ENCODE peak calls at places on chromosomes 7 and 10, in eight cellular contexts. S is LoVo; D is HCT116; A is activated T-helper 9 cell treated with anti-CD3 and anti-CD28 coated beads, Interleukin-2, amount 50 U/mL, for 16 hours; K is psoas muscle; U is pancreas; Q is posterior cingulate gyrus; M is HL-60. N is an unnamed sample.

GRCh38 chr7:80467069-80467468 is 44.8 kb downstream of the GNAT3 start:
- DNase-seq in S (peak; percentile 92), M (no peak), A (no peak), D (no peak), Q (no peak), K (no peak), U (no peak), N (no peak)

GRCh38 chr7:115096262-115096661 is 174.4 kb downstream of the MDFIC start:
- DNase-seq in A (no peak), D (no peak), Q (no peak), U (no peak), K (no peak), S (no peak), M (no peak), N (no peak)

GRCh38 chr7:121304259-121304658 is 24.5 kb upstream of the WNT16 start:
- DNase-seq in M (no peak), S (no peak), D (no peak), Q (no peak), U (no peak), A (no peak), K (no peak), N (no peak)

GRCh38 chr10:47257396-47258120 is 42.4 kb upstream of the GDF10 start:
- DNase-seq in D (no peak), Q (no peak), U (no peak), K (no peak), A (no peak), S (no peak), M (peak; percentile 45), N (no peak)

GRCh38 chr7:43750016-43750887 is 8.2 kb upstream of the BLVRA start:
- DNase-seq in Q (no peak), A (no peak), M (no peak), K (peak; percentile 87), U (no peak), D (no peak), S (no peak), N (peak; percentile 41)

GRCh38 chr7:99362801-99363200 is 11.7 kb upstream of the ARPC1B start:
- DNase-seq in A (no peak), K (no peak), U (no peak), M (no peak), D (no peak), S (no peak), Q (no peak), N (peak; percentile 85)

GRCh38 chr7:91899563-91899962 is 19.1 kb upstream of the MTERF1 start:
- DNase-seq in D (no peak), K (no peak), M (no peak), A (no peak), Q (no peak), U (no peak), S (no peak), N (no peak)

GRCh38 chr10:97782455-97783228 is 10.8 kb upstream of the SFRP5 start:
- DNase-seq in U (no peak), M (no peak), A (no peak), D (no peak), K (no peak), S (no peak), Q (no peak), N (no peak)

GRCh38 chr10:126243976-126244375 is 144.3 kb downstream of the ADAM12 start:
- DNase-seq in S (no peak), D (no peak), K (no peak), Q (no peak), U (no peak), A (no peak), M (no peak), N (peak; percentile 86)

GRCh38 chr10:124005091-124005490 is 88.3 kb downstream of the CHST15 start:
- DNase-seq in M (no peak), S (no peak), Q (no peak), A (no peak), K (no peak), D (no peak), U (peak; percentile 39), N (no peak)

GRCh38 chr10:66591865-66592264 is 334.0 kb upstream of the LRRTM3 start:
- DNase-seq in D (no peak), S (no peak), K (no peak), U (no peak), M (no peak), A (no peak), Q (no peak), N (no peak)

GRCh38 chr10:89588671-89589070 is 53.3 kb upstream of the SLC16A12 start:
- DNase-seq in U (no peak), Q (no peak), D (no peak), K (no peak), M (no peak), A (no peak), S (no peak), N (no peak)